ENCODE peak calls at places on chromosomes 11 and 22, in eight cellular contexts. One of them, this sample, is unnamed.
A peak's percentile ranks its signal among the peaks of the same experiment; 100 is the strongest.

GRCh38 chr11:97751405-97751804 is 1269.3 kb upstream of the CNTN5 start:
- DNase-seq in CD8-positive, alpha-beta T cell: no peak
- DNase-seq in CD14-positive monocyte: no peak
- DNase-seq in osteocyte: no peak
- DNase-seq in uterus: no peak
- DNase-seq in activated B cell treated with CpG ODN at 0.5 μM for 24 hours: no peak
- DNase-seq in breast epithelium: no peak
- DNase-seq in A549: no peak
- DNase-seq in this sample: no peak

GRCh38 chr11:60700689-60701508 is 1.5 kb downstream of the MS4A8 start:
- DNase-seq in CD14-positive monocyte: no peak
- DNase-seq in osteocyte: no peak
- DNase-seq in breast epithelium: no peak
- DNase-seq in uterus: no peak
- DNase-seq in CD8-positive, alpha-beta T cell: no peak
- DNase-seq in activated B cell treated with CpG ODN at 0.5 μM for 24 hours: no peak
- DNase-seq in A549: peak; percentile 24
- DNase-seq in this sample: peak; percentile 16

GRCh38 chr22:48398181-48398905 is 1429.3 kb downstream of the BRD1 start:
- DNase-seq in activated B cell treated with CpG ODN at 0.5 μM for 24 hours: no peak
- DNase-seq in CD14-positive monocyte: no peak
- DNase-seq in A549: no peak
- DNase-seq in osteocyte: peak; percentile 73
- DNase-seq in CD8-positive, alpha-beta T cell: no peak
- DNase-seq in breast epithelium: no peak
- DNase-seq in uterus: no peak
- DNase-seq in this sample: no peak

GRCh38 chr11:134445601-134446325 is 33.7 kb upstream of the B3GAT1 start:
- DNase-seq in breast epithelium: no peak
- DNase-seq in CD14-positive monocyte: no peak
- DNase-seq in A549: no peak
- DNase-seq in activated B cell treated with CpG ODN at 0.5 μM for 24 hours: no peak
- DNase-seq in uterus: no peak
- DNase-seq in osteocyte: no peak
- DNase-seq in CD8-positive, alpha-beta T cell: no peak
- DNase-seq in this sample: no peak

GRCh38 chr11:9646324-9646723 is 17.6 kb upstream of the SWAP70 start:
- DNase-seq in activated B cell treated with CpG ODN at 0.5 μM for 24 hours: no peak
- DNase-seq in osteocyte: no peak
- DNase-seq in breast epithelium: no peak
- DNase-seq in A549: no peak
- DNase-seq in CD8-positive, alpha-beta T cell: no peak
- DNase-seq in uterus: no peak
- DNase-seq in CD14-positive monocyte: no peak
- DNase-seq in this sample: no peak

GRCh38 chr11:129279326-129280026 is 87.4 kb upstream of the ARHGAP32 start:
- DNase-seq in CD8-positive, alpha-beta T cell: peak; percentile 62
- DNase-seq in CD14-positive monocyte: peak; percentile 64
- DNase-seq in A549: peak; percentile 57
- DNase-seq in uterus: peak; percentile 84
- DNase-seq in osteocyte: peak; percentile 92
- DNase-seq in activated B cell treated with CpG ODN at 0.5 μM for 24 hours: peak; percentile 73
- DNase-seq in breast epithelium: peak; percentile 47
- DNase-seq in this sample: peak; percentile 69

GRCh38 chr11:10602945-10603344 is 34.5 kb upstream of the LYVE1 start:
- DNase-seq in uterus: no peak
- DNase-seq in breast epithelium: no peak
- DNase-seq in A549: no peak
- DNase-seq in CD8-positive, alpha-beta T cell: no peak
- DNase-seq in activated B cell treated with CpG ODN at 0.5 μM for 24 hours: no peak
- DNase-seq in osteocyte: no peak
- DNase-seq in CD14-positive monocyte: no peak
- DNase-seq in this sample: no peak

GRCh38 chr11:100562102-100562501 is 125.0 kb upstream of the ARHGAP42 start:
- DNase-seq in breast epithelium: no peak
- DNase-seq in CD14-positive monocyte: no peak
- DNase-seq in A549: no peak
- DNase-seq in CD8-positive, alpha-beta T cell: no peak
- DNase-seq in uterus: peak; percentile 29
- DNase-seq in osteocyte: no peak
- DNase-seq in activated B cell treated with CpG ODN at 0.5 μM for 24 hours: no peak
- DNase-seq in this sample: peak; percentile 85

GRCh38 chr11:118139578-118139977 is 13.0 kb downstream of the SCN4B start:
- DNase-seq in osteocyte: no peak
- DNase-seq in breast epithelium: no peak
- DNase-seq in CD8-positive, alpha-beta T cell: no peak
- DNase-seq in uterus: no peak
- DNase-seq in A549: no peak
- DNase-seq in activated B cell treated with CpG ODN at 0.5 μM for 24 hours: no peak
- DNase-seq in CD14-positive monocyte: no peak
- DNase-seq in this sample: peak; percentile 12

GRCh38 chr22:16917144-16918003 is 90.6 kb downstream of the GAB4 start:
- DNase-seq in A549: peak; percentile 33
- DNase-seq in breast epithelium: peak; percentile 23
- DNase-seq in activated B cell treated with CpG ODN at 0.5 μM for 24 hours: peak; percentile 49
- DNase-seq in CD14-positive monocyte: peak; percentile 52
- DNase-seq in uterus: peak; percentile 19
- DNase-seq in osteocyte: no peak
- DNase-seq in CD8-positive, alpha-beta T cell: peak; percentile 25
- DNase-seq in this sample: peak; percentile 66

GRCh38 chr22:25183959-25184619 is 15.6 kb upstream of the CRYBB3 start:
- DNase-seq in CD14-positive monocyte: no peak
- DNase-seq in osteocyte: no peak
- DNase-seq in uterus: no peak
- DNase-seq in CD8-positive, alpha-beta T cell: no peak
- DNase-seq in breast epithelium: no peak
- DNase-seq in activated B cell treated with CpG ODN at 0.5 μM for 24 hours: no peak
- DNase-seq in A549: no peak
- DNase-seq in this sample: no peak

GRCh38 chr11:122897606-122898210 is 15.1 kb downstream of the JHY start:
- DNase-seq in CD8-positive, alpha-beta T cell: no peak
- DNase-seq in activated B cell treated with CpG ODN at 0.5 μM for 24 hours: no peak
- DNase-seq in A549: no peak
- DNase-seq in breast epithelium: no peak
- DNase-seq in osteocyte: no peak
- DNase-seq in uterus: no peak
- DNase-seq in CD14-positive monocyte: no peak
- DNase-seq in this sample: peak; percentile 80

GRCh38 chr22:21823740-21824438 is 43.6 kb downstream of the MAPK1 start:
- DNase-seq in A549: no peak
- DNase-seq in breast epithelium: no peak
- DNase-seq in osteocyte: no peak
- DNase-seq in activated B cell treated with CpG ODN at 0.5 μM for 24 hours: no peak
- DNase-seq in uterus: no peak
- DNase-seq in CD8-positive, alpha-beta T cell: no peak
- DNase-seq in CD14-positive monocyte: no peak
- DNase-seq in this sample: peak; percentile 33

GRCh38 chr22:29309332-29310064 is 3.0 kb downstream of the GAS2L1 start:
- DNase-seq in osteocyte: no peak
- DNase-seq in CD14-positive monocyte: no peak
- DNase-seq in CD8-positive, alpha-beta T cell: no peak
- DNase-seq in breast epithelium: no peak
- DNase-seq in uterus: no peak
- DNase-seq in A549: no peak
- DNase-seq in activated B cell treated with CpG ODN at 0.5 μM for 24 hours: no peak
- DNase-seq in this sample: no peak

GRCh38 chr11:125223901-125224331 is 59.4 kb downstream of the PKNOX2 start:
- DNase-seq in breast epithelium: no peak
- DNase-seq in A549: no peak
- DNase-seq in CD8-positive, alpha-beta T cell: no peak
- DNase-seq in uterus: no peak
- DNase-seq in CD14-positive monocyte: no peak
- DNase-seq in activated B cell treated with CpG ODN at 0.5 μM for 24 hours: no peak
- DNase-seq in osteocyte: no peak
- DNase-seq in this sample: no peak

GRCh38 chr11:125226701-125227100 is 62.1 kb downstream of the PKNOX2 start:
- DNase-seq in uterus: no peak
- DNase-seq in breast epithelium: no peak
- DNase-seq in osteocyte: no peak
- DNase-seq in CD14-positive monocyte: no peak
- DNase-seq in activated B cell treated with CpG ODN at 0.5 μM for 24 hours: no peak
- DNase-seq in A549: no peak
- DNase-seq in CD8-positive, alpha-beta T cell: no peak
- DNase-seq in this sample: no peak

GRCh38 chr11:125222494-125222893 is 57.9 kb downstream of the PKNOX2 start:
- DNase-seq in CD8-positive, alpha-beta T cell: no peak
- DNase-seq in osteocyte: no peak
- DNase-seq in activated B cell treated with CpG ODN at 0.5 μM for 24 hours: no peak
- DNase-seq in A549: no peak
- DNase-seq in breast epithelium: no peak
- DNase-seq in uterus: no peak
- DNase-seq in CD14-positive monocyte: no peak
- DNase-seq in this sample: no peak

GRCh38 chr11:125225401-125225800 is 60.9 kb downstream of the PKNOX2 start:
- DNase-seq in CD14-positive monocyte: no peak
- DNase-seq in osteocyte: no peak
- DNase-seq in CD8-positive, alpha-beta T cell: no peak
- DNase-seq in breast epithelium: no peak
- DNase-seq in activated B cell treated with CpG ODN at 0.5 μM for 24 hours: no peak
- DNase-seq in uterus: no peak
- DNase-seq in A549: no peak
- DNase-seq in this sample: no peak

GRCh38 chr11:125224391-125225015 is 60.0 kb downstream of the PKNOX2 start:
- DNase-seq in uterus: peak; percentile 50
- DNase-seq in CD14-positive monocyte: no peak
- DNase-seq in CD8-positive, alpha-beta T cell: no peak
- DNase-seq in breast epithelium: no peak
- DNase-seq in activated B cell treated with CpG ODN at 0.5 μM for 24 hours: no peak
- DNase-seq in A549: no peak
- DNase-seq in osteocyte: no peak
- DNase-seq in this sample: peak; percentile 75
- TF ChIP-seq CTCF in uterus: peak; percentile 21
- TF ChIP-seq CTCF in CD14-positive monocyte: no peak
- TF ChIP-seq CTCF in CD8-positive, alpha-beta T cell: no peak
- TF ChIP-seq CTCF in breast epithelium: no peak
- TF ChIP-seq CTCF in activated B cell treated with CpG ODN at 0.5 μM for 24 hours: no peak
- TF ChIP-seq CTCF in A549: no peak
- TF ChIP-seq CTCF in osteocyte: peak; percentile 44
- TF ChIP-seq CTCF in this sample: peak; percentile 30

DNA sequence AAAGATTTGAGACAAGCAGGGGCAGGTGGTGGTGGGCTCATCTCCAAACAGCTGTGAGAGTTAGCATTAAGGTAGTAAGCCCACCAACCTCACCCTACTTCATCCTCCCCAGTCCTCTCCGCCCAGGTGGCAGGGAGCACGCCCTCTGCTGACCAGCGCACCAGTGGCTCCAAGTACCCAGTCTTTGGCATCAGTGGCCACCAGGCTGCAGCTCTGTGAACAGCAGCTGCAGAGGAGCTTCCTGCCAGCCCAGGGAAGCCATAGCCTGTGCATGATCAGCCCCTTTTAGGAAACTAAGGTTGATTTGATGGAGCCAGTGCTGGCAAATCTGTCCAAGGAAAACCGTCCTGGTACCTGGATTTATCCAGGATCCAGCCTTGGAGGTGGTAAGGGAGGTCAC is 21.7 kb downstream of the CAVIN3 start:
- DNase-seq in uterus: no peak
- DNase-seq in osteocyte: no peak
- DNase-seq in activated B cell treated with CpG ODN at 0.5 μM for 24 hours: no peak
- DNase-seq in CD14-positive monocyte: peak; percentile 53
- DNase-seq in breast epithelium: no peak
- DNase-seq in CD8-positive, alpha-beta T cell: no peak
- DNase-seq in A549: peak; percentile 50
- DNase-seq in this sample: peak; percentile 58
- TF ChIP-seq CTCF in uterus: no peak
- TF ChIP-seq CTCF in osteocyte: peak; percentile 55
- TF ChIP-seq CTCF in activated B cell treated with CpG ODN at 0.5 μM for 24 hours: no peak
- TF ChIP-seq CTCF in CD14-positive monocyte: peak; percentile 46
- TF ChIP-seq CTCF in breast epithelium: no peak
- TF ChIP-seq CTCF in CD8-positive, alpha-beta T cell: no peak
- TF ChIP-seq CTCF in A549: peak; percentile 50
- TF ChIP-seq CTCF in this sample: peak; percentile 81

DNA sequence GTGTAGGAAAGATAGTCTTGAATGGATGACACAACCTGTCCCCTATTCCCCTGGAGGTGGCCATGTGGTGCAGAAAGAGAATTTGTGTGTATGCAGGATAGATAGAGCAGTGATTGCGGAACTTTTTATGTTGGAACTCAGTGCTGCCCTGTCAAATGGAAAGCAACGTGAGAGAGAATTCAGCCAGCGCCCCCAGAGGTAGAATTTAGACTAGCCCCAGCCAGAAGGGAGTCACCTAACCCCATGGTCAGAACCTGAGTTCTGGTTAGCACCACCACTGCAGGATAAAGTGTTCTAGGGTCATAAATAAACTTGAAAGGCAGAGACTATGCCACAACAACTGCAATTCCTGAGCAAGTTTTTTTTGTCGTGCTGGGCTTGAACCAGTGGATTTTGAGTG is 152.9 kb upstream of the GRIA4 start:
- DNase-seq in breast epithelium: no peak
- DNase-seq in CD8-positive, alpha-beta T cell: no peak
- DNase-seq in CD14-positive monocyte: no peak
- DNase-seq in activated B cell treated with CpG ODN at 0.5 μM for 24 hours: no peak
- DNase-seq in osteocyte: no peak
- DNase-seq in uterus: no peak
- DNase-seq in A549: no peak
- DNase-seq in this sample: no peak
- TF ChIP-seq CTCF in breast epithelium: no peak
- TF ChIP-seq CTCF in CD8-positive, alpha-beta T cell: no peak
- TF ChIP-seq CTCF in CD14-positive monocyte: no peak
- TF ChIP-seq CTCF in activated B cell treated with CpG ODN at 0.5 μM for 24 hours: no peak
- TF ChIP-seq CTCF in osteocyte: no peak
- TF ChIP-seq CTCF in uterus: no peak
- TF ChIP-seq CTCF in A549: no peak
- TF ChIP-seq CTCF in this sample: peak; percentile 25

DNA sequence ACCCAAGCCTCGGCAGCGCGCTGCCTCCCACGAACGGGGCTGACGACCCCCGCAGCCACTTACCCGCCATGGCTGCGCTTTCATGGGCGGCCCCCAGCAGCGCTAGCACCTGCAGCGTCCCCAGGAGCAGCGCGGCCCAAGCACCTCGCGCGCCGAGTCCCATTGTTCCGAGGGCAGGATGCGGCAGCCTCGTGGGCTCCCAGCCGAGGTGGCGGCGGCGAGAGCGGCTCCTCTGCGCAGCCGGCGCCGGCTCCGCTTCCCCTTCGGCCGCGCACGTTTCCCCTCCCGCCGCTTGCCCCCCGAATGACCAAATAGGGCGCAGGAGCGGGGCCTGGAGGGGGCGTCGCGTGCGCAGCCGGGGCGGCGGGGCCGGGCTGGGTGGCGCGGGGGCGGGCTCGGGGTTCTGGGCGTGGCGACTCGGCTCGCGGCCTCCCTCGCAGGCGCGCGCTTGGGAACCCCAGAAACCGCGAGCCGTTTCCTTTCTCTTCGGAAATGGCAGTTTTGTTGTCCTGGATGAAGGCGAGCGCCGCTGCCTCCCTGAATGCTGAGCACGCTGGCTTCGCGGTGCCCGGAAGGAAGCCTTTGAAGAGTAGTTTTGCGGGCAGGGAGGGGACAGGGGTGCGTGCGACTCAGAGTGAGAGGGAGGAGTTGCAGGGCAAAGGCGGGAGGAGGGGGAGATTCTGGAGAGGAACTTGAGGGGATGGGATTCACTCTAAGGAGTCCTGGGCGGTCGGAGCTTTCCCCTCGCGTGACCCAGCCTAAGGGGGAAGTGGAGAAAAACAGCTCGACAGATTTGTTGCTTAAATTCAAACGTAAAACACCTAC is at the start of gene TMEM123:
- DNase-seq in CD8-positive, alpha-beta T cell: peak; percentile 90
- DNase-seq in A549: peak; percentile 48
- DNase-seq in osteocyte: peak; percentile 86
- DNase-seq in CD14-positive monocyte: peak; percentile 77
- DNase-seq in breast epithelium: peak; percentile 61
- DNase-seq in activated B cell treated with CpG ODN at 0.5 μM for 24 hours: peak; percentile 85
- DNase-seq in uterus: peak; percentile 85
- DNase-seq in this sample: peak; percentile 64
- TF ChIP-seq CTCF in CD8-positive, alpha-beta T cell: no peak
- TF ChIP-seq CTCF in A549: no peak
- TF ChIP-seq CTCF in osteocyte: no peak
- TF ChIP-seq CTCF in CD14-positive monocyte: no peak
- TF ChIP-seq CTCF in breast epithelium: no peak
- TF ChIP-seq CTCF in activated B cell treated with CpG ODN at 0.5 μM for 24 hours: no peak
- TF ChIP-seq CTCF in uterus: no peak
- TF ChIP-seq CTCF in this sample: no peak

GRCh38 chr22:43442386-43443060 is 30.7 kb downstream of the MPPED1 start:
- DNase-seq in CD14-positive monocyte: no peak
- DNase-seq in A549: no peak
- DNase-seq in osteocyte: no peak
- DNase-seq in breast epithelium: no peak
- DNase-seq in uterus: no peak
- DNase-seq in activated B cell treated with CpG ODN at 0.5 μM for 24 hours: no peak
- DNase-seq in CD8-positive, alpha-beta T cell: no peak
- DNase-seq in this sample: no peak
- TF ChIP-seq CTCF in CD14-positive monocyte: no peak
- TF ChIP-seq CTCF in A549: no peak
- TF ChIP-seq CTCF in osteocyte: no peak
- TF ChIP-seq CTCF in breast epithelium: no peak
- TF ChIP-seq CTCF in uterus: no peak
- TF ChIP-seq CTCF in activated B cell treated with CpG ODN at 0.5 μM for 24 hours: no peak
- TF ChIP-seq CTCF in CD8-positive, alpha-beta T cell: no peak
- TF ChIP-seq CTCF in this sample: no peak